ENCODE peak calls at places on chromosomes 12 and 14, in four cellular contexts. M is A549, R is GM12878, I is ovary. D is an unnamed sample.

GRCh38 chr14:66539034-66539433 is 31.1 kb downstream of the GPHN start:
- DNase-seq in R (peak), M (no peak), I (no peak), D (no peak)

GRCh38 chr14:74574706-74575105 is 37.3 kb downstream of the LTBP2 start:
- DNase-seq in M (no peak), I (no peak), R (no peak), D (no peak)

GRCh38 chr12:110813298-110813697 is 33.5 kb upstream of the CCDC63 start:
- DNase-seq in I (no peak), R (no peak), M (no peak), D (no peak)

GRCh38 chr14:101175731-101176534 is 272.4 kb upstream of the RTL1 start:
- DNase-seq in R (no peak), I (no peak), M (no peak), D (no peak)

GRCh38 chr12:116631619-116632018 is 72.4 kb downstream of the MAP1LC3B2 start:
- DNase-seq in I (no peak), M (no peak), R (no peak), D (no peak)

GRCh38 chr12:117318591-117318990 is 42.8 kb downstream of the NOS1 start:
- DNase-seq in R (no peak), I (no peak), M (no peak), D (peak)

GRCh38 chr12:71469235-71469873 is 29.8 kb downstream of the LGR5 start:
- DNase-seq in M (peak), I (no peak), R (no peak), D (peak)

GRCh38 chr14:20002319-20002718 is 356 bp downstream of the OR4Q2 start:
- DNase-seq in M (no peak), R (no peak), I (no peak), D (no peak)

GRCh38 chr14:100056964-100057817 is 8.0 kb upstream of the EVL start:
- DNase-seq in R (no peak), I (no peak), M (peak), D (no peak)

GRCh38 chr12:89768586-89769482 is 60.2 kb upstream of the ATP2B1 start:
- DNase-seq in R (no peak), I (no peak), M (peak), D (no peak)

GRCh38 chr14:93970589-93970966 is 5.8 kb downstream of the ASB2 start:
- DNase-seq in R (no peak), I (no peak), M (peak), D (peak)

GRCh38 chr12:105672171-105672570 is 341.7 kb downstream of the C12orf75 start:
- DNase-seq in M (no peak), R (no peak), I (no peak), D (no peak)

GRCh38 chr14:100103261-100104005 is 38.2 kb downstream of the EVL start:
- DNase-seq in I (peak), R (no peak), M (no peak), D (no peak)

GRCh38 chr12:3263939-3264699 is 186.9 kb downstream of the TSPAN9 start:
- DNase-seq in R (no peak), M (no peak), I (no peak), D (no peak)

GRCh38 chr12:80413462-80413861 is 30.6 kb upstream of the PTPRQ start:
- DNase-seq in R (no peak), I (no peak), M (peak), D (no peak)

GRCh38 chr14:90489306-90489705 is 92.5 kb downstream of the CALM1 start:
- DNase-seq in I (no peak), M (no peak), R (no peak), D (no peak)

GRCh38 chr12:117526756-117527479 is 165.5 kb upstream of the NOS1 start:
- DNase-seq in M (no peak), R (no peak), I (no peak), D (no peak)

GRCh38 chr14:99265571-99265970 is 6.4 kb downstream of the BCL11B start:
- DNase-seq in I (no peak), M (no peak), R (no peak), D (no peak)

GRCh38 chr12:116773276-116773731 is 35.2 kb downstream of the RNFT2 start:
- DNase-seq in M (peak), R (no peak), I (no peak), D (no peak)

GRCh38 chr12:92503029-92503931 is 199.5 kb upstream of the PLEKHG7 start:
- DNase-seq in I (peak), M (no peak), R (peak), D (no peak)

GRCh38 chr12:6632026-6632978 is 3.5 kb downstream of the LPAR5 start:
- DNase-seq in M (no peak), I (no peak), R (peak), D (no peak)

GRCh38 chr12:131114942-131115584 is 161.4 kb downstream of the ADGRD1 start:
- DNase-seq in I (no peak), M (no peak), R (no peak), D (no peak)

GRCh38 chr14:95311752-95312151 is 8.0 kb downstream of the CLMN start:
- DNase-seq in I (no peak), M (peak), R (no peak), D (no peak)

GRCh38 chr14:100629696-100630095 is 42.5 kb upstream of the BEGAIN start:
- DNase-seq in M (no peak), I (no peak), R (no peak), D (no peak)

GRCh38 chr14:80223696-80224465 is 12.6 kb upstream of the DIO2 start:
- DNase-seq in I (no peak), R (no peak), M (no peak), D (no peak)

GRCh38 chr12:53254816-53255545 is 13.1 kb upstream of the ESPL1 start:
- DNase-seq in R (no peak), M (no peak), I (no peak), D (no peak)

GRCh38 chr14:82388488-82388887 is 854.8 kb upstream of the SEL1L start:
- DNase-seq in R (no peak), I (no peak), M (no peak), D (no peak)

GRCh38 chr12:11238275-11238674 is 31.2 kb downstream of the PRB3 start:
- DNase-seq in M (no peak), R (no peak), I (no peak), D (no peak)

GRCh38 chr14:92731622-92732021 is 16.8 kb downstream of the LGMN start:
- DNase-seq in R (no peak), I (no peak), M (no peak), D (no peak)

GRCh38 chr14:30195946-30196345 is 268.3 kb upstream of the PRKD1 start:
- DNase-seq in M (no peak), I (no peak), R (no peak), D (no peak)

GRCh38 chr14:98953544-98954346 is 318.3 kb downstream of the BCL11B start:
- DNase-seq in R (no peak), M (peak), I (no peak), D (peak)

GRCh38 chr14:36585100-36585499 is 2.7 kb upstream of the NKX2-8 start:
- DNase-seq in R (no peak), M (no peak), I (no peak), D (peak)

GRCh38 chr12:108305520-108305919 is 33.6 kb downstream of the CMKLR1 start:
- DNase-seq in R (no peak), M (no peak), I (peak), D (peak)

GRCh38 chr12:108306014-108306501 is 33.1 kb downstream of the CMKLR1 start:
- DNase-seq in M (no peak), R (no peak), I (no peak), D (no peak)

GRCh38 chr12:108304633-108305032 is 34.5 kb downstream of the CMKLR1 start:
- DNase-seq in I (no peak), M (no peak), R (no peak), D (no peak)

GRCh38 chr12:108307006-108307405 is 32.1 kb downstream of the CMKLR1 start:
- DNase-seq in I (no peak), M (no peak), R (no peak), D (peak)

DNA sequence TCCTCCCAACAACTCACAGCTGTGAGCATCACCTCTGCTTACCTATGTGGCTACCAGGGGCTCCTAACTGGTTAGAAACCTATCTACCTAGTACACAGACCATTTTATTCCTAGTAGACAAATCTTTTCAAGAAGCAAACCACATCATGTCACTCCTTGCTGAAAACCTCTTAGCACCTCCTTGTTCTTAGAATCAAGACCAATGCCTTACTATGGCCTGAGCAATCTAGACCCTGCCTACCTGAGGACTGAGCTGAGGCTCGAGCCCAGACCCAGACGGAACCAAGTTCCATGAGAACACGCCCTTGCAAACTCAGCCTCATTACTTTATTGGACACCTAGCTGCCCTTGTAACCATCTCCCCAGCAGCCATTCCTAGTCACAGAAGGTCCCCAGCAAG is 32.6 kb downstream of the CMKLR1 start:
- DNase-seq in R (no peak), M (no peak), I (no peak), D (no peak)
- TF ChIP-seq EP300 in R (no peak), M (no peak), I (no peak), D (no peak)

DNA sequence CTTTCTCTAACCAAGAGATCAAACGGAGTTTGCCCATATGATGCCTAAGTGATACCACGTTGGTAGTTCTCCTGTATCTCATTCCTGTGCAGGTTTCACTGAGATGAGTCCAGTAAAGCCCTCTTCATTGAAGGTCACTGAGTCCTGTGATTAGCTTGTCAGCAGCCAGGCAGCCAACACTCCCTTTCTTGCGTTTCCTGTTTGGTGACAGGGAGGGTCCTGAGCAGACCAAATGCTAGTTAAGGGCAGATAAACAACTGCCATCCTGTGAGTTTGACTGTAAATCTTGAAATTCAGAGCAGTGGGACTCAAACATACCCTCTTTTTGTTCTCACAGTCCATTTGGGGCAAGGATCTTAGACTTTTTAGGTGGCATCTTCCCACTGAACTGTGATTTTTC is 39.4 kb downstream of the ZNF641 start:
- DNase-seq in M (no peak), R (no peak), I (no peak), D (no peak)
- TF ChIP-seq EP300 in M (no peak), R (no peak), I (no peak), D (no peak)

GRCh38 chr12:113186666-113187325 is 1.3 kb downstream of the RITA1 start:
- DNase-seq in M (no peak), I (peak), R (no peak), D (peak)

GRCh38 chr12:113185180-113186032 is at the start of the genes DDX54 and RITA1:
- DNase-seq in M (peak), I (peak), R (no peak), D (peak)

GRCh38 chr12:113187588-113187987 is 2.1 kb downstream of the RITA1 start:
- DNase-seq in R (no peak), M (no peak), I (no peak), D (no peak)

GRCh38 chr12:113184900-113185179 is 438 bp downstream of the DDX54 start:
- DNase-seq in R (peak), I (peak), M (peak), D (peak)

DNA sequence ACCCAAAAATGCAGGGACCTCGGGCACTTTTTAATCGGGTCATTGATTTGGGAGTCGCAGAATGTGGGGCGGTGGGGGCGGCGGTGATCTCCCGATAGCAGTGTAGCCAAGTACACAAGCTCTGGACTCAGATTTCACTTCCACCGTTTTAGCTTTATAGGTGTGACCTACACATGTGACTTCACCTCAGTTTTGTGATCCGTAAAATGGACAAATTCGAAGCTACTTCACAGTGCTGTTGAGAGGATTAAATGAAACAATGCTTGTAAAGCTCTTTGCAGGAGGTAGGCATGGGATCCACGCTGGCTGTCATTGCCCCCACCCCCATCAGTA is 478 bp downstream of the RITA1 start:
- DNase-seq in M (peak), R (no peak), I (no peak), D (no peak)
- TF ChIP-seq EP300 in M (no peak), R (no peak), I (no peak), D (no peak)

DNA sequence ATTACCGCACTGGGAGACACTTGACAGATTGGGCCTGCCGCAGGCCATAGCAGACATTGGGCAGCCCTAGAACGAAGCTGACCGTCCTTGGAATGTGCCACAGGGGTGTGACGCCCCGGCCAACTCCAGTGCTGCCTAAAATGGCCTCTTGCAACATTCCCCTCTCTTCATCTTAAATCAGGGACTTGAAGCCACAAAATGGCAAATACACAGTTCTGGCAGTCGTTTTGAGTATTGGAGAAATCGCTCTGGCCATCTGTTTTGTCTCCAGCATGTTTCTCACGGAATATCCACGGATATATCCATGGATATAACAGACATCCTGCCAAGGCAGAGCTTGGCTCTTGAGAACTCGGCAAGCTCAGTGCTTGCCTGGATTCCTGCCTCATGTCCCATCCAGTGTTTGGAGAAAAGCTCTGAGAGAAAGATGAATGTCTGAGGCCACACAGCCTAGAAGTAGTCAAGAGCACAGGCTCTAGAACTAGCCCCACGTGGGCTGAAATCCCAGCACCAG is 158.4 kb downstream of the CHST11 start:
- DNase-seq in M (no peak), I (no peak), R (no peak), D (no peak)
- TF ChIP-seq EP300 in M (no peak), I (no peak), R (no peak), D (no peak)

GRCh38 chr14:67675219-67675582 is 769 bp upstream of the VTI1B start:
- DNase-seq in R (no peak), I (no peak), M (peak), D (no peak)

GRCh38 chr14:67674480-67675218 is at the start of gene VTI1B:
- DNase-seq in M (peak), R (no peak), I (peak), D (peak)

GRCh38 chr14:67683821-67684220 is 9.4 kb upstream of the VTI1B start:
- DNase-seq in I (no peak), M (no peak), R (no peak), D (no peak)

GRCh38 chr14:67680941-67681340 is 6.5 kb upstream of the VTI1B start:
- DNase-seq in R (no peak), M (no peak), I (no peak), D (no peak)

GRCh38 chr14:67680121-67680602 is 5.7 kb upstream of the VTI1B start:
- DNase-seq in I (no peak), M (peak), R (peak), D (no peak)
- TF ChIP-seq EP300 in I (no peak), M (no peak), R (peak), D (no peak)

DNA sequence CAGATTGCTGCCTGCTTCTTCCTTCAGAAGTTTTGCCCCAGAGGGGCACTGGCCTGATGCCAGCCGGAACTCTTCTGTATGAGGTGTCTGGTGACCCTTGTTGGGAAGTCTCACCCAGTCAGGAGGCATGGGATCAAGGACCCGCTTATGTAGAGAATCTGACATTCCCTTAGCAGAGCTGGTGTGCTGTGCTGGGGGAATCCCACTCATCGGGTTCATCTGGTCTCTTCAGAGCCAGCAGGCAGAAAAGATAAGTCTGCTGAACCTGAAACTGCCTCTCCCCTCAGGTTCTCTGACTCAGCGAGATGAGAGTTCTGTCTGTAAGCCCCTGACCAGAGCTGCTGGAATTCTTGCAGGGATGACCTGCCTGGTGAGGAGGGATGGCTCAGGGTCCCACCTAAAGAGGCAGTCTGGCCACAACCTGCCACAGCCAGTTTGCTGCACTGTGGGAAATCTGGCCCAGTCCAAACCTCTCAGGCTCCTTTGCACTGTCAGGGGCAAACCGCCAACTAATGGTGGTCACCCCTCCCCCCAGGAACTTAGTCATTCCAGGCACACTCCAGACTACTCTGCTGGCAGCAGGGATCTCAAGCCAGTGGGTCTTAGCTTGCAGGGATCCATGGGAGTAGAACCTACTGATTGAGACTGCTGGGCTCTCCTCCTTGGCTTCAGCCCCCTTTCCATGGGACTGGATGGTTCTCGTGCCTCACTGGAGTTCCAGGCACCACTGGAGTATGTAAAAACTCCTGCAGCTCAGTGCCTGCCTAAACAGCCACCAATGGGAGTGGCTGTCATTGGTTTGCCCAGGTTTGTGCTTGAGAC is 4.1 kb downstream of the CLEC2D start:
- DNase-seq in I (peak), M (peak), R (no peak), D (peak)
- TF ChIP-seq EP300 in I (no peak), M (no peak), R (no peak), D (no peak)

DNA sequence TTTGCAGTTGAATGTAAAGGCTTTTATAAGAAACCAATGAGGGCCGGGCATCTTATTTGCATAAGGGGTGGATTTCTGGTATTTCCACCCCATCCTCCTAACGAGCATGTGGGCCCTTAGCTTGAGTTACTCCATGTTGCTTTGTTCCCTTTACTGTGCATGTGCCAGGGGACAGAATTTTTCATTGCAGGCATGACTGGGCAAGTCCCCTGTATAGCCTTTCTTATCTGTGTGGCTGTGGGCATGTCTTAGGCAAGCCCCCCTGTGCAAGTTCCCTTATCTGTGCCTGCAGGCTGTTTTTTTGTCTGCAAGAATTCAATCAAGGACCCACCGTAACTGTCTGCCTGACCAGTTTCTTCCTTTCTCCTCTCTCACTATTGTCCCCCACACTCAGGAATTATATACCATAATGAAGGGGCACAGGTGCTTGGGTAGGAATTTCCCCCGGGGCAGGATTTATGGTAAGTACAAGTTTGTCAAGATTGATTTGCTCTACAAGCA is 152.2 kb upstream of the CNOT2 start:
- DNase-seq in R (no peak), I (no peak), M (no peak), D (no peak)
- TF ChIP-seq EP300 in R (no peak), I (no peak), M (no peak), D (no peak)

DNA sequence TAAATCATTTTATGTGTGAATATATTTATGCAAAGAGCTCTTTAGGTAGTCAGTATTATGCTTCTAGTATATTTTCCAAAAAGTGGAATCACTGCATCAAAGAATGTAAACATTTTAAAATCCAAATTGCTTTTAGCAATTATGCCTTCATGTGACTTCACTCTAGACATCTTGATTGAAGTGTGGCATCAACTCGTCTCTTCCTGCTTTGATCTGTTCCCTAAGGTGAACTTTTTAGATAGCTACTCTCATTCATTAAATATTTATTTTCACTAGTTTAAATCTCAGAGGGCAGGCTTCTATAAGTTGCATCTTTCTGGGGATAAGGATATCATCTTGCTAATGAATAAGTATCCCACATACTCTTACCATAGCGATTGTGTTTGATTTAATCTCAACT is 39.2 kb downstream of the DHRS2 start:
- DNase-seq in I (no peak), R (no peak), M (no peak), D (no peak)
- TF ChIP-seq EP300 in I (no peak), R (no peak), M (no peak), D (no peak)